ENCODE peak calls at places on chromosomes 11 and 22, in eight cellular contexts. One of them, this sample, is unnamed. For H3K4me1, the result is how much of the 10 kb centered on the place peaks cover.

GRCh38 chr11:95675585-95675984 is 114.0 kb downstream of the FAM76B start:
- DNase-seq in mesenchymal stem cell: no peak
- DNase-seq in thyroid gland: no peak
- DNase-seq in PC-3: no peak
- DNase-seq in thoracic aorta: no peak
- DNase-seq in GM23338: no peak
- DNase-seq in ovary: no peak
- DNase-seq in CD8-positive, alpha-beta memory T cell: no peak
- DNase-seq in this sample: no peak

GRCh38 chr11:110955797-110956196 is 243.6 kb upstream of the ARHGAP20 start:
- DNase-seq in thyroid gland: no peak
- DNase-seq in PC-3: no peak
- DNase-seq in CD8-positive, alpha-beta memory T cell: no peak
- DNase-seq in mesenchymal stem cell: no peak
- DNase-seq in thoracic aorta: no peak
- DNase-seq in GM23338: no peak
- DNase-seq in ovary: no peak
- DNase-seq in this sample: no peak

GRCh38 chr11:76208829-76209670 is 2.7 kb upstream of the WNT11 start:
- DNase-seq in CD8-positive, alpha-beta memory T cell: peak
- DNase-seq in thoracic aorta: no peak
- DNase-seq in GM23338: peak
- DNase-seq in PC-3: peak
- DNase-seq in ovary: peak
- DNase-seq in thyroid gland: peak
- DNase-seq in mesenchymal stem cell: peak
- DNase-seq in this sample: peak

GRCh38 chr11:106398396-106399074 is 321.1 kb downstream of the AASDHPPT start:
- DNase-seq in thyroid gland: peak
- DNase-seq in thoracic aorta: no peak
- DNase-seq in PC-3: peak
- DNase-seq in ovary: no peak
- DNase-seq in GM23338: no peak
- DNase-seq in CD8-positive, alpha-beta memory T cell: no peak
- DNase-seq in mesenchymal stem cell: peak
- DNase-seq in this sample: no peak

GRCh38 chr11:46253258-46254134 is 24.0 kb upstream of the CREB3L1 start:
- DNase-seq in ovary: no peak
- DNase-seq in thoracic aorta: no peak
- DNase-seq in thyroid gland: no peak
- DNase-seq in mesenchymal stem cell: no peak
- DNase-seq in PC-3: no peak
- DNase-seq in GM23338: no peak
- DNase-seq in CD8-positive, alpha-beta memory T cell: no peak
- DNase-seq in this sample: no peak

GRCh38 chr11:65903068-65903481 is 2.9 kb upstream of the FOSL1 start:
- DNase-seq in thoracic aorta: no peak
- DNase-seq in thyroid gland: no peak
- DNase-seq in PC-3: peak
- DNase-seq in mesenchymal stem cell: peak
- DNase-seq in ovary: no peak
- DNase-seq in GM23338: peak
- DNase-seq in CD8-positive, alpha-beta memory T cell: no peak
- DNase-seq in this sample: no peak

GRCh38 chr22:38243007-38243775 is 29.6 kb downstream of the TMEM184B start:
- DNase-seq in ovary: peak
- DNase-seq in thoracic aorta: no peak
- DNase-seq in PC-3: no peak
- DNase-seq in mesenchymal stem cell: peak
- DNase-seq in CD8-positive, alpha-beta memory T cell: no peak
- DNase-seq in GM23338: no peak
- DNase-seq in thyroid gland: peak
- DNase-seq in this sample: no peak

GRCh38 chr11:65432686-65433582 is 10.3 kb downstream of the NEAT1 start:
- DNase-seq in PC-3: peak
- DNase-seq in GM23338: peak
- DNase-seq in thoracic aorta: no peak
- DNase-seq in mesenchymal stem cell: peak
- DNase-seq in ovary: no peak
- DNase-seq in CD8-positive, alpha-beta memory T cell: no peak
- DNase-seq in thyroid gland: no peak
- DNase-seq in this sample: peak

GRCh38 chr11:44689265-44689664 is 37.5 kb upstream of the TSPAN18 start:
- DNase-seq in GM23338: no peak
- DNase-seq in mesenchymal stem cell: no peak
- DNase-seq in ovary: no peak
- DNase-seq in CD8-positive, alpha-beta memory T cell: no peak
- DNase-seq in thoracic aorta: no peak
- DNase-seq in thyroid gland: no peak
- DNase-seq in PC-3: no peak
- DNase-seq in this sample: no peak

GRCh38 chr11:35781342-35782171 is 119.0 kb downstream of the TRIM44 start:
- DNase-seq in mesenchymal stem cell: peak
- DNase-seq in thyroid gland: no peak
- DNase-seq in GM23338: no peak
- DNase-seq in CD8-positive, alpha-beta memory T cell: no peak
- DNase-seq in ovary: no peak
- DNase-seq in PC-3: peak
- DNase-seq in thoracic aorta: no peak
- DNase-seq in this sample: no peak

GRCh38 chr22:42719133-42719532 is 1.5 kb downstream of the A4GALT start:
- DNase-seq in ovary: no peak
- DNase-seq in mesenchymal stem cell: peak
- DNase-seq in PC-3: no peak
- DNase-seq in CD8-positive, alpha-beta memory T cell: no peak
- DNase-seq in GM23338: peak
- DNase-seq in thoracic aorta: no peak
- DNase-seq in thyroid gland: peak
- DNase-seq in this sample: no peak

GRCh38 chr11:108965602-108966001 is 300.7 kb downstream of the DDX10 start:
- DNase-seq in PC-3: no peak
- DNase-seq in CD8-positive, alpha-beta memory T cell: no peak
- DNase-seq in mesenchymal stem cell: peak
- DNase-seq in GM23338: no peak
- DNase-seq in thyroid gland: no peak
- DNase-seq in thoracic aorta: no peak
- DNase-seq in ovary: no peak
- DNase-seq in this sample: no peak

GRCh38 chr11:132962026-132962425 is 570.3 kb downstream of the OPCML start:
- DNase-seq in thyroid gland: no peak
- DNase-seq in ovary: no peak
- DNase-seq in CD8-positive, alpha-beta memory T cell: no peak
- DNase-seq in GM23338: no peak
- DNase-seq in thoracic aorta: no peak
- DNase-seq in mesenchymal stem cell: no peak
- DNase-seq in PC-3: no peak
- DNase-seq in this sample: no peak

GRCh38 chr11:68843703-68844312 is 2.1 kb upstream of the CPT1A start:
- DNase-seq in ovary: peak
- DNase-seq in CD8-positive, alpha-beta memory T cell: peak
- DNase-seq in thoracic aorta: no peak
- DNase-seq in mesenchymal stem cell: peak
- DNase-seq in PC-3: peak
- DNase-seq in GM23338: peak
- DNase-seq in thyroid gland: peak
- DNase-seq in this sample: no peak

GRCh38 chr11:110529043-110529442 is 99.3 kb downstream of the FDX1 start:
- DNase-seq in ovary: no peak
- DNase-seq in GM23338: peak
- DNase-seq in thoracic aorta: no peak
- DNase-seq in PC-3: peak
- DNase-seq in CD8-positive, alpha-beta memory T cell: no peak
- DNase-seq in thyroid gland: no peak
- DNase-seq in mesenchymal stem cell: no peak
- DNase-seq in this sample: no peak

GRCh38 chr22:24112188-24112587 is 69.1 kb upstream of the SUSD2 start:
- DNase-seq in CD8-positive, alpha-beta memory T cell: no peak
- DNase-seq in PC-3: peak
- DNase-seq in ovary: no peak
- DNase-seq in thyroid gland: no peak
- DNase-seq in GM23338: no peak
- DNase-seq in thoracic aorta: no peak
- DNase-seq in mesenchymal stem cell: no peak
- DNase-seq in this sample: no peak

DNA sequence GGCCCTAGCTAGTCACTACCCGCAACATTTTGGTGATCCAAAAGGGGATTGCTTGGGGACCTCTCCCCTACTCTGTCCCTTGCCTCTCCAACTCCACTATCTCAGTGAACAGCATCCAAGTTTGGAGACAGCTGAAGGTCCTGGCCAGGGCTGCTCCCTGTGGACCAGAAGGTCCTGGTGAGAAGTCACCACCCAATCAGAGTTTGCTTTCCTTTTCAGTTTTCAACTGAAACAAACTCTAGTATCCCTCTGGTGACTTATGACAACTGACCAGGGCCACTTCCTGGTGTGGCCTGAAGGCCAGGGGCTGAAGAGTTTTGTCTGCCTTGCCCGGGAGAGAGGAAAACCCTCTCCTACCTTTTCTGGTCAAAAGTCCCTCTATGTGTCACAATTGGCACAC is 5.1 kb downstream of the JAML start:
- DNase-seq in mesenchymal stem cell: no peak
- DNase-seq in GM23338: no peak
- DNase-seq in PC-3: no peak
- DNase-seq in ovary: no peak
- DNase-seq in thyroid gland: no peak
- DNase-seq in thoracic aorta: no peak
- DNase-seq in CD8-positive, alpha-beta memory T cell: no peak
- DNase-seq in this sample: no peak
- H3K4me1 ChIP-seq in mesenchymal stem cell: under half
- H3K4me1 ChIP-seq in GM23338: under half
- H3K4me1 ChIP-seq in PC-3: under half
- H3K4me1 ChIP-seq in ovary: under half
- H3K4me1 ChIP-seq in thyroid gland: under half
- H3K4me1 ChIP-seq in thoracic aorta: under half
- H3K4me1 ChIP-seq in CD8-positive, alpha-beta memory T cell: half or more
- H3K4me1 ChIP-seq in this sample: under half

GRCh38 chr11:128477811-128478210 is 109.5 kb downstream of the ETS1 start:
- DNase-seq in mesenchymal stem cell: no peak
- DNase-seq in CD8-positive, alpha-beta memory T cell: no peak
- DNase-seq in thoracic aorta: no peak
- DNase-seq in GM23338: no peak
- DNase-seq in thyroid gland: no peak
- DNase-seq in ovary: no peak
- DNase-seq in PC-3: no peak
- DNase-seq in this sample: no peak
- H3K4me1 ChIP-seq in mesenchymal stem cell: under half
- H3K4me1 ChIP-seq in CD8-positive, alpha-beta memory T cell: half or more
- H3K4me1 ChIP-seq in thoracic aorta: under half
- H3K4me1 ChIP-seq in GM23338: under half
- H3K4me1 ChIP-seq in thyroid gland: under half
- H3K4me1 ChIP-seq in ovary: under half
- H3K4me1 ChIP-seq in PC-3: under half
- H3K4me1 ChIP-seq in this sample: under half

GRCh38 chr22:45932066-45932465 is 44.9 kb downstream of the WNT7B start:
- DNase-seq in thyroid gland: no peak
- DNase-seq in PC-3: no peak
- DNase-seq in thoracic aorta: no peak
- DNase-seq in mesenchymal stem cell: no peak
- DNase-seq in ovary: no peak
- DNase-seq in CD8-positive, alpha-beta memory T cell: no peak
- DNase-seq in GM23338: no peak
- DNase-seq in this sample: no peak
- H3K4me1 ChIP-seq in thyroid gland: under half
- H3K4me1 ChIP-seq in PC-3: under half
- H3K4me1 ChIP-seq in thoracic aorta: under half
- H3K4me1 ChIP-seq in mesenchymal stem cell: half or more
- H3K4me1 ChIP-seq in ovary: under half
- H3K4me1 ChIP-seq in CD8-positive, alpha-beta memory T cell: under half
- H3K4me1 ChIP-seq in GM23338: under half
- H3K4me1 ChIP-seq in this sample: under half

DNA sequence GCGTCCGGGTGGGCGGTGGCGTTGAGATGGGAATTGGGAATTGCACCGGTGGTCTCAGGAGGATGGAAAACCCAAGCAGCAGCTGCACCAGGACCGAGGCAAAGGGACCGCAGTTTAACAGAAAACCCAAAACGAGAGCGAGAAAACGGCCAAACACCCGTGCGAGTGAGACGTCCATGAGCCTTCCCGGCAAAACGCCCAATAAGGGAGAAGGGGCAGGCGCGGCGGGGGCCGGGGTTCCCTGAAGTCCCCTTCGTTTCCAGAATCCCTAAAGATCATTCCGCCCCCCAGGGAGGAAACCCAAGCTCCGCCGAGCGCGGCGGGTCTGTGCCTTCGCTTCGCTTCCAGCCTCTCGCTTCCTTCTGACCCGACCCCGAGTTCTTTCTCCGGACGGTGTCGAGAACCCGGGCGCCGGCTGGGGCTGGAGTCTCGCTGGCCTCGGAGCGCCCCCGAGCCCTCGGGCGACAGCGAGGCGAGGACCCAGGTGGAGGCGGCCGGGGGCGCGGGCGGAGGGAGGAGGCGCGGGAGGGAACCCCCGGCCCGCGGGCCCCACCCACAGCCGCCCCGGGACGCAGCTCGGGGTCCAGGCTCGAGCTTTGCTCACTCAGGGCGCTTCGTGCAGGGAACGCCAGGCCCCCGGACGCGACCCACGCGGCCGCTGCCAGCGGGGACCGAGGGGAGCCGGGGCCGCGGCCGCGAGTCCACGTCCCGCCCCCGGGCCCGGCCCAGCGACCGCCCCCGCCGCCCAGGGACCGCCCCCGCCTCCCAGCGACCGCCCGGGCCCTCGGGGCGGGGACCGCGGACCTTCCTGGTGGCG is at the start of gene PGGHG:
- DNase-seq in mesenchymal stem cell: peak
- DNase-seq in ovary: peak
- DNase-seq in thoracic aorta: no peak
- DNase-seq in thyroid gland: peak
- DNase-seq in CD8-positive, alpha-beta memory T cell: peak
- DNase-seq in PC-3: peak
- DNase-seq in GM23338: no peak
- DNase-seq in this sample: no peak
- H3K4me1 ChIP-seq in mesenchymal stem cell: under half
- H3K4me1 ChIP-seq in ovary: under half
- H3K4me1 ChIP-seq in thoracic aorta: under half
- H3K4me1 ChIP-seq in thyroid gland: under half
- H3K4me1 ChIP-seq in CD8-positive, alpha-beta memory T cell: under half
- H3K4me1 ChIP-seq in PC-3: under half
- H3K4me1 ChIP-seq in GM23338: under half
- H3K4me1 ChIP-seq in this sample: under half